ENCODE peak calls at places on chromosome 4, in eight cellular contexts. J is A549, H is GM20000, K is GM13977, Q is colonic mucosa, L is neural crest cell, C is PC-3, V is AG10803. B is an unnamed sample.

GRCh38 chr4:82785248-82786003 is 13.2 kb downstream of the SCD5 start:
- DNase-seq in J (peak), H (no peak), K (no peak), Q (no peak), L (no peak), C (peak), V (peak), B (peak)

GRCh38 chr4:6165766-6166165 is 34.6 kb downstream of the JAKMIP1 start:
- DNase-seq in J (no peak), H (no peak), K (no peak), Q (no peak), L (no peak), C (no peak), V (no peak), B (no peak)

GRCh38 chr4:173370130-173370476 is 651 bp upstream of the SAP30 start:
- DNase-seq in J (peak), H (peak), K (peak), Q (no peak), L (no peak), C (no peak), V (no peak), B (no peak)

GRCh38 chr4:58658701-58659100 is 1548.5 kb upstream of the IGFBP7 start:
- DNase-seq in J (no peak), H (no peak), K (no peak), Q (no peak), L (no peak), C (no peak), V (no peak), B (no peak)

GRCh38 chr4:94976371-94977011 is 218.7 kb downstream of the BMPR1B start:
- DNase-seq in J (peak), H (no peak), K (no peak), Q (no peak), L (no peak), C (peak), V (peak), B (no peak)

GRCh38 chr4:181566490-181566889 is 676.7 kb upstream of the TENM3 start:
- DNase-seq in J (no peak), H (no peak), K (no peak), Q (no peak), L (no peak), C (no peak), V (peak), B (no peak)

GRCh38 chr4:94536049-94536448 is 84.3 kb downstream of the PDLIM5 start:
- DNase-seq in J (no peak), H (no peak), K (no peak), Q (no peak), L (no peak), C (no peak), V (no peak), B (no peak)

GRCh38 chr4:8398347-8398746 is 42.2 kb downstream of the ACOX3 start:
- DNase-seq in J (no peak), H (no peak), K (no peak), Q (no peak), L (no peak), C (no peak), V (no peak), B (no peak)

GRCh38 chr4:56550642-56551041 is 45.1 kb downstream of the ARL9 start:
- DNase-seq in J (no peak), H (no peak), K (no peak), Q (no peak), L (no peak), C (no peak), V (no peak), B (no peak)

GRCh38 chr4:46994007-46994405 is 625 bp upstream of the GABRA4 start:
- DNase-seq in J (no peak), H (peak), K (no peak), Q (no peak), L (no peak), C (no peak), V (no peak), B (no peak)

GRCh38 chr4:7384929-7385890 is 49.5 kb downstream of the PSAPL1 start:
- DNase-seq in J (no peak), H (no peak), K (no peak), Q (no peak), L (no peak), C (no peak), V (no peak), B (no peak)

GRCh38 chr4:169492436-169493163 is 119.8 kb downstream of the NEK1 start:
- DNase-seq in J (peak), H (peak), K (peak), Q (peak), L (peak), C (peak), V (peak), B (peak)

GRCh38 chr4:169491211-169491610 is 121.2 kb downstream of the NEK1 start:
- DNase-seq in J (no peak), H (no peak), K (no peak), Q (no peak), L (no peak), C (no peak), V (no peak), B (no peak)

DNA sequence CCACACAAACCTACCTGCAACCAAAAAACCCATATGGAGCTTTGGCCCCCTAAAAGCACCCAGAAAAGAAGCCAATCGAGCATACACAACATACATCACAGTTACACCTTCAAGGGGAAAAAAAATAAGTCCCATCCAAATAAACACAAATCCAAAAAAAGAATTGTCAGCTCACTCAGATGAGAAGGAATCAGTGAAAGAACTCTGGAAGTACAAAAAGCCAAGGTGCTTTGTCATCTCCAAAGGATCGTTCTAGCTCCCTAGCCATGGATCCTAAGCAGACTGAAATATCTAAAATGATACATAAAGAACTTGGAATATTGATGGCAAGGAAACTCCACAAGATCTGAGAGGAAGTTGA is 119.2 kb downstream of the NEK1 start:
- DNase-seq in J (no peak), H (no peak), K (no peak), Q (no peak), L (no peak), C (no peak), V (no peak), B (no peak)
- TF ChIP-seq CTCF in J (no peak), H (no peak), K (no peak), Q (no peak), L (no peak), C (no peak), V (no peak), B (peak)

GRCh38 chr4:44722001-44722400 is 4.4 kb downstream of the GNPDA2 start:
- DNase-seq in J (no peak), H (no peak), K (no peak), Q (no peak), L (no peak), C (no peak), V (no peak), B (no peak)

GRCh38 chr4:44727471-44727870 is 1.1 kb upstream of the GNPDA2 start:
- DNase-seq in J (no peak), H (no peak), K (no peak), Q (no peak), L (no peak), C (no peak), V (no peak), B (no peak)

GRCh38 chr4:44725166-44725565 is 1.2 kb downstream of the GNPDA2 start:
- DNase-seq in J (no peak), H (no peak), K (no peak), Q (no peak), L (no peak), C (no peak), V (peak), B (no peak)

GRCh38 chr4:44725861-44726820 is at the start of gene GNPDA2:
- DNase-seq in J (peak), H (peak), K (peak), Q (peak), L (peak), C (peak), V (peak), B (peak)
- TF ChIP-seq CTCF in J (no peak), H (no peak), K (no peak), Q (no peak), L (no peak), C (peak), V (peak), B (peak)

GRCh38 chr4:108172780-108173598 is 4.3 kb upstream of the LEF1 start:
- DNase-seq in J (no peak), H (peak), K (peak), Q (peak), L (peak), C (peak), V (no peak), B (no peak)
- TF ChIP-seq CTCF in J (no peak), H (no peak), K (no peak), Q (no peak), L (peak), C (no peak), V (no peak), B (no peak)

DNA sequence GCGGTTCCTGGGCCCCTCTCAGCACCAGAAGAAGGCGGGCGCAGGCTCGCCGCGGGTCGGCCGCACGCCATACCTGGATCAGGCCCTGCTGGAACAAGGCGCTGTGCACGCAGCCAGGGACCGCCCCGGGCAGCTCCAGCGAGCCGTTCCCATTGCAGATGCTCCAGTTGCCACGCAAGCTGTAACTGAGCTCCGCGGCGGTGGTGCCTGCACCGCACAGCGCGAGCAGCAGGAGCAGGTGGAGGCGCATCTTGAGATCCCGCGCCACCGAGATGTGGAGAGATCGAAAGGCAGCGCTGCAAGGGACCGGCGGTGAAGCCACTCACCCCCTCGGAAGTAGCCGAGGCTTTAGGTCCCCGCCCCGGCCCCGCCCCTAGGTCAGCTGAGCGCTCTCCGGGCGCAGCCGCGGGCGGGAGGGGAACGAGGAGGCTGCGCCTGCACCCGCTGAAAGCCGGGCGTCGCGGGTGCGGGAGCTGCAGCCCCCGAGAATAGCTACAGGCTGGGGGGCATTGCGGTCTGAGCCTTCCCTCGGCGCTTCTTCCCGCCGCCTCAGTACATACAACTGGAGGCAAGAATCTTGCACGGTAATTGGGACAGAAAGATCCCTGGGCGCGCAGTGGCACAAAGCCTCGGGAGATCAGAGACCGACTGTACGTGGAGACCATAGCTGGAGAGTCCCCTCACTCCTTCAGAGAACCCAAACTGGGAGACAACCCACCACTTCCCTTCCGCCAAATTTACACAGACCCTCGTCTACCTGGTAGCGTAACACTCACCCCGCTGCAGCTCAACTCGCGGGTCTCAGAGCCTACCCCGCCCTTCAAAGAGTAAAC is at the start of gene MANBA:
- DNase-seq in J (peak), H (peak), K (peak), Q (peak), L (peak), C (peak), V (peak), B (peak)
- TF ChIP-seq CTCF in J (no peak), H (no peak), K (no peak), Q (no peak), L (no peak), C (no peak), V (no peak), B (no peak)

DNA sequence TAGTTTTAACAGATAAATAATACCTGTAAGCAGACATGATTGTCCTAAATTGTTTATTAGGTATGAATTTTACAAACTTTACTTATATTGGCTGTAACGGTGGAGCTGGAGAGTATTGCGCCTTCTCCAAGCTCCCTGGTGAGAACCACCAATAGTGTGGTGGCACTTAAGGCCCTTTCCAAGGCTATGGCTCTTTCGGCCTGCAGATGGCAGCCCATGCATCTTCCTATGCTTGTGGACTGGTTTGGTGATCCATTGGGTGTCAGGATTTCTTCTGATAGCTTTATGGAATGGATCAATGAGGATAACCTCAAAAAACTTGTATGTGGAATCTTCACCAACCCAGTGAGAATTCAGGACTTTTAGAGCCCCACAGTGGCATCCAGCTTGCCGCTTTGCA is 7.8 kb downstream of the LARP1B start:
- DNase-seq in J (peak), H (no peak), K (no peak), Q (no peak), L (no peak), C (peak), V (peak), B (peak)
- TF ChIP-seq CTCF in J (peak), H (no peak), K (peak), Q (no peak), L (peak), C (peak), V (peak), B (peak)

B was measured in HFFc6.